ENCODE peak calls at places on chromosomes 7 and 10, in eight cellular contexts. One of them, this sample, is unnamed.

GRCh38 chr7:24428676-24429075 is 144.6 kb upstream of the PALS2 start:
- DNase-seq in lung: no peak
- DNase-seq in keratinocyte: no peak
- DNase-seq in endothelial cell of umbilical vein: no peak
- DNase-seq in right atrium auricular region: no peak
- DNase-seq in colonic mucosa: no peak
- DNase-seq in HAP-1: no peak
- DNase-seq in body of pancreas: no peak
- DNase-seq in this sample: no peak

GRCh38 chr7:67564978-67565377 is 568.3 kb downstream of the TYW1 start:
- DNase-seq in lung: no peak
- DNase-seq in keratinocyte: no peak
- DNase-seq in endothelial cell of umbilical vein: no peak
- DNase-seq in right atrium auricular region: no peak
- DNase-seq in colonic mucosa: no peak
- DNase-seq in HAP-1: no peak
- DNase-seq in body of pancreas: peak; percentile 3
- DNase-seq in this sample: no peak

GRCh38 chr10:103396789-103397087 is 312 bp downstream of the PDCD11 start:
- DNase-seq in lung: no peak
- DNase-seq in keratinocyte: no peak
- DNase-seq in endothelial cell of umbilical vein: no peak
- DNase-seq in right atrium auricular region: no peak
- DNase-seq in colonic mucosa: no peak
- DNase-seq in HAP-1: peak; percentile 13
- DNase-seq in body of pancreas: no peak
- DNase-seq in this sample: no peak

GRCh38 chr10:108848016-108848415 is 1075.3 kb downstream of the XPNPEP1 start:
- DNase-seq in lung: no peak
- DNase-seq in keratinocyte: no peak
- DNase-seq in endothelial cell of umbilical vein: no peak
- DNase-seq in right atrium auricular region: no peak
- DNase-seq in colonic mucosa: no peak
- DNase-seq in HAP-1: no peak
- DNase-seq in body of pancreas: no peak
- DNase-seq in this sample: no peak

GRCh38 chr7:132865766-132866531 is 215.9 kb downstream of the CHCHD3 start:
- DNase-seq in lung: no peak
- DNase-seq in keratinocyte: no peak
- DNase-seq in endothelial cell of umbilical vein: peak; percentile 75
- DNase-seq in right atrium auricular region: no peak
- DNase-seq in colonic mucosa: no peak
- DNase-seq in HAP-1: no peak
- DNase-seq in body of pancreas: peak; percentile 7
- DNase-seq in this sample: no peak

GRCh38 chr10:51800725-51801455 is 101.5 kb upstream of the CSTF2T start:
- DNase-seq in lung: no peak
- DNase-seq in keratinocyte: no peak
- DNase-seq in endothelial cell of umbilical vein: no peak
- DNase-seq in right atrium auricular region: no peak
- DNase-seq in colonic mucosa: no peak
- DNase-seq in HAP-1: no peak
- DNase-seq in body of pancreas: no peak
- DNase-seq in this sample: no peak

GRCh38 chr7:6231184-6231583 is 41.2 kb downstream of the CYTH3 start:
- DNase-seq in lung: no peak
- DNase-seq in keratinocyte: no peak
- DNase-seq in endothelial cell of umbilical vein: no peak
- DNase-seq in right atrium auricular region: no peak
- DNase-seq in colonic mucosa: no peak
- DNase-seq in HAP-1: no peak
- DNase-seq in body of pancreas: no peak
- DNase-seq in this sample: no peak

GRCh38 chr10:61869772-61870520 is 31.6 kb upstream of the ARID5B start:
- DNase-seq in lung: no peak
- DNase-seq in keratinocyte: no peak
- DNase-seq in endothelial cell of umbilical vein: peak; percentile 24
- DNase-seq in right atrium auricular region: no peak
- DNase-seq in colonic mucosa: no peak
- DNase-seq in HAP-1: peak; percentile 88
- DNase-seq in body of pancreas: no peak
- DNase-seq in this sample: no peak

GRCh38 chr10:3407208-3407607 is 234.6 kb upstream of the PITRM1 start:
- DNase-seq in lung: no peak
- DNase-seq in keratinocyte: no peak
- DNase-seq in endothelial cell of umbilical vein: no peak
- DNase-seq in right atrium auricular region: no peak
- DNase-seq in colonic mucosa: no peak
- DNase-seq in HAP-1: no peak
- DNase-seq in body of pancreas: no peak
- DNase-seq in this sample: no peak

GRCh38 chr10:108424656-108425055 is 1260.2 kb upstream of the SORCS1 start:
- DNase-seq in lung: no peak
- DNase-seq in keratinocyte: no peak
- DNase-seq in endothelial cell of umbilical vein: no peak
- DNase-seq in right atrium auricular region: no peak
- DNase-seq in colonic mucosa: no peak
- DNase-seq in HAP-1: no peak
- DNase-seq in body of pancreas: no peak
- DNase-seq in this sample: no peak

GRCh38 chr7:2761801-2762497 is 73.9 kb downstream of the AMZ1 start:
- DNase-seq in lung: no peak
- DNase-seq in keratinocyte: no peak
- DNase-seq in endothelial cell of umbilical vein: no peak
- DNase-seq in right atrium auricular region: no peak
- DNase-seq in colonic mucosa: no peak
- DNase-seq in HAP-1: no peak
- DNase-seq in body of pancreas: no peak
- DNase-seq in this sample: no peak

GRCh38 chr10:94205370-94205930 is 157.3 kb downstream of the NOC3L start:
- DNase-seq in lung: no peak
- DNase-seq in keratinocyte: no peak
- DNase-seq in endothelial cell of umbilical vein: no peak
- DNase-seq in right atrium auricular region: no peak
- DNase-seq in colonic mucosa: no peak
- DNase-seq in HAP-1: no peak
- DNase-seq in body of pancreas: peak; percentile 43
- DNase-seq in this sample: peak; percentile 20

GRCh38 chr7:44853391-44853790 is 5.5 kb upstream of the H2AZ2 start:
- DNase-seq in lung: no peak
- DNase-seq in keratinocyte: no peak
- DNase-seq in endothelial cell of umbilical vein: no peak
- DNase-seq in right atrium auricular region: no peak
- DNase-seq in colonic mucosa: no peak
- DNase-seq in HAP-1: no peak
- DNase-seq in body of pancreas: no peak
- DNase-seq in this sample: no peak

GRCh38 chr10:52313350-52314006 is 603 bp upstream of the DKK1 start:
- DNase-seq in lung: no peak
- DNase-seq in keratinocyte: no peak
- DNase-seq in endothelial cell of umbilical vein: peak; percentile 69
- DNase-seq in right atrium auricular region: no peak
- DNase-seq in colonic mucosa: peak; percentile 18
- DNase-seq in HAP-1: no peak
- DNase-seq in body of pancreas: peak; percentile 2
- DNase-seq in this sample: no peak

GRCh38 chr7:46630031-46630430 is 709.0 kb upstream of the IGFBP3 start:
- DNase-seq in lung: no peak
- DNase-seq in keratinocyte: no peak
- DNase-seq in endothelial cell of umbilical vein: no peak
- DNase-seq in right atrium auricular region: no peak
- DNase-seq in colonic mucosa: no peak
- DNase-seq in HAP-1: no peak
- DNase-seq in body of pancreas: no peak
- DNase-seq in this sample: peak; percentile 55

GRCh38 chr7:10721289-10721688 is 252.4 kb upstream of the PHF14 start:
- DNase-seq in lung: no peak
- DNase-seq in keratinocyte: no peak
- DNase-seq in endothelial cell of umbilical vein: no peak
- DNase-seq in right atrium auricular region: no peak
- DNase-seq in colonic mucosa: no peak
- DNase-seq in HAP-1: no peak
- DNase-seq in body of pancreas: no peak
- DNase-seq in this sample: no peak

GRCh38 chr10:131320860-131321604 is 9.5 kb upstream of the TCERG1L start:
- DNase-seq in lung: no peak
- DNase-seq in keratinocyte: no peak
- DNase-seq in endothelial cell of umbilical vein: no peak
- DNase-seq in right atrium auricular region: no peak
- DNase-seq in colonic mucosa: no peak
- DNase-seq in HAP-1: no peak
- DNase-seq in body of pancreas: no peak
- DNase-seq in this sample: no peak

GRCh38 chr7:152173372-152174070 is 148.0 kb downstream of the GALNT11 start:
- DNase-seq in lung: no peak
- DNase-seq in keratinocyte: no peak
- DNase-seq in endothelial cell of umbilical vein: no peak
- DNase-seq in right atrium auricular region: no peak
- DNase-seq in colonic mucosa: no peak
- DNase-seq in HAP-1: no peak
- DNase-seq in body of pancreas: no peak
- DNase-seq in this sample: no peak
- H3K36me3 ChIP-seq in lung: peaks cover 30% of the 10 kb centered on the region
- H3K36me3 ChIP-seq in keratinocyte: peaks cover 17% of the 10 kb centered on the region
- H3K36me3 ChIP-seq in endothelial cell of umbilical vein: peaks cover 14% of the 10 kb centered on the region
- H3K36me3 ChIP-seq in right atrium auricular region: peaks cover 63% of the 10 kb centered on the region
- H3K36me3 ChIP-seq in colonic mucosa: no peaks in the 10 kb centered on the region
- H3K36me3 ChIP-seq in HAP-1: peaks cover 40% of the 10 kb centered on the region
- H3K36me3 ChIP-seq in body of pancreas: peaks cover 28% of the 10 kb centered on the region
- H3K36me3 ChIP-seq in this sample: peaks cover 54% of the 10 kb centered on the region

GRCh38 chr10:80463868-80464267 is 9.8 kb downstream of the TSPAN14 start:
- DNase-seq in lung: no peak
- DNase-seq in keratinocyte: no peak
- DNase-seq in endothelial cell of umbilical vein: no peak
- DNase-seq in right atrium auricular region: no peak
- DNase-seq in colonic mucosa: peak; percentile 21
- DNase-seq in HAP-1: no peak
- DNase-seq in body of pancreas: no peak
- DNase-seq in this sample: no peak

GRCh38 chr10:80464557-80465466 is 10.7 kb downstream of the TSPAN14 start:
- DNase-seq in lung: no peak
- DNase-seq in keratinocyte: no peak
- DNase-seq in endothelial cell of umbilical vein: peak; percentile 78
- DNase-seq in right atrium auricular region: no peak
- DNase-seq in colonic mucosa: peak; percentile 26
- DNase-seq in HAP-1: peak; percentile 32
- DNase-seq in body of pancreas: peak; percentile 52
- DNase-seq in this sample: no peak

GRCh38 chr10:80461208-80462183 is 7.4 kb downstream of the TSPAN14 start:
- DNase-seq in lung: no peak
- DNase-seq in keratinocyte: no peak
- DNase-seq in endothelial cell of umbilical vein: no peak
- DNase-seq in right atrium auricular region: no peak
- DNase-seq in colonic mucosa: peak; percentile 32
- DNase-seq in HAP-1: no peak
- DNase-seq in body of pancreas: no peak
- DNase-seq in this sample: no peak

GRCh38 chr10:80462277-80462985 is 8.3 kb downstream of the TSPAN14 start:
- DNase-seq in lung: no peak
- DNase-seq in keratinocyte: no peak
- DNase-seq in endothelial cell of umbilical vein: peak; percentile 76
- DNase-seq in right atrium auricular region: no peak
- DNase-seq in colonic mucosa: peak; percentile 35
- DNase-seq in HAP-1: no peak
- DNase-seq in body of pancreas: no peak
- DNase-seq in this sample: no peak

DNA sequence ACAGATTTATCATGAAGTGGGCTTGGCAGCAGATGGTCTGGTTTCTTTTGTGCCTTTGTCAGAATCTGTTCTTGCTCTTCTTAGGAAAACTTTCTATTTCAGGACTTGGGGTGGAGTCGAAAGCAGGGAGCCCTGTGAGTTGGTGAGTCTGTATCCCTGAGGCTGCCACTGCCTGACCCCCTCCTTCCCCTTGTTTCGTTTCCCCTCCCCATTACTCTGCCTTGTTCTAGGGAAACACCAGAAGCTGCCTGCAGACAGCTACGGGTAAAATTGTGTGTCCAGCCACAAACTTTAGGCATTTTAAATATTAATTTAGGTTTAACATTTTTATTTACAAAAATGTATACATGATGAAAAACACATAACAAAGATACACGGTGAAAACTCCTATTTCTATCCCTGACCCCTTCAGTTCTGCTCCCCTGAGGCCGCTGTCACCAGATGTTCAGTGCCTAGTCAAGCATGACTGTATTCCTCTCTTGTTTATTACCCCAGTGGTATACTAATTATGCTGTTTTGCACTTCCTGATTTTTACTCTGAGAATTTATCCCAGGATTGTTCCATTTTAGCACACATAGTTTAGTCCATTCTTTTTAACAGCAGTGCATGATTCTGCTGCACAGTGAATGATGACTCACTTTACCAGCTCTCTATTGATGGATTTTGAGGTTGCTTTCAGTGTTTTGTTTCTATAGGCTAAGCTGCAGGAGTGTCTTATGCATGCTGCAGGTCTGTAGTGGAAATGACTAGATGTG is 9.1 kb downstream of the TSPAN14 start:
- DNase-seq in lung: no peak
- DNase-seq in keratinocyte: no peak
- DNase-seq in endothelial cell of umbilical vein: peak; percentile 68
- DNase-seq in right atrium auricular region: no peak
- DNase-seq in colonic mucosa: no peak
- DNase-seq in HAP-1: no peak
- DNase-seq in body of pancreas: no peak
- DNase-seq in this sample: peak; percentile 52
- H3K4me3 ChIP-seq in lung: no peak overlapping the region
- H3K4me3 ChIP-seq in keratinocyte: no peak overlapping the region
- H3K4me3 ChIP-seq in endothelial cell of umbilical vein: no peak overlapping the region
- H3K4me3 ChIP-seq in right atrium auricular region: no peak overlapping the region
- H3K4me3 ChIP-seq in colonic mucosa: no peak overlapping the region
- H3K4me3 ChIP-seq in HAP-1: no peak overlapping the region
- H3K4me3 ChIP-seq in body of pancreas: no peak overlapping the region
- H3K4me3 ChIP-seq in this sample: peak overlapping the region; percentile 31

DNA sequence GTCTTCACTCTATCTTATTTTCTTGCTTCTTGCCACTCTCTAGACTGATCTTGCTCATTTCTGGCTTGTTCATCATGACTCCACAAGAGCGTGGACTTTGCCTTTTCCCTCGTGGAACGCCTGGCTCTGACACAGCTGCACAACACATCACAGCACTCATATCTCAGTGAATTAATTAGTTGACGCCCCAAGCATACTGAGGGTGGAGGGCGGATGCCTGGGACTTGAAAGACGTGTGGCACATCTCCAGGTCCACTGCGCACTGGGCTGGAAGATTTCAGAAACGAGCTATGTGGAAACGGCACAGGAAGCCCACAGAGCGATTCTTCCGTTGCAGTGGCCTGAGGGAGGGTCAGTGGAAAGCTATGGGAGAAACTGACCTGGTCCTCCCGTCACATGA is 23.6 kb upstream of the PLEKHA1 start:
- DNase-seq in lung: no peak
- DNase-seq in keratinocyte: no peak
- DNase-seq in endothelial cell of umbilical vein: no peak
- DNase-seq in right atrium auricular region: no peak
- DNase-seq in colonic mucosa: no peak
- DNase-seq in HAP-1: no peak
- DNase-seq in body of pancreas: no peak
- DNase-seq in this sample: no peak
- H3K4me1 ChIP-seq in lung: peaks cover 1% of the 10 kb centered on the region
- H3K4me1 ChIP-seq in keratinocyte: no peaks in the 10 kb centered on the region
- H3K4me1 ChIP-seq in endothelial cell of umbilical vein: no peaks in the 10 kb centered on the region
- H3K4me1 ChIP-seq in right atrium auricular region: no peaks in the 10 kb centered on the region
- H3K4me1 ChIP-seq in colonic mucosa: no peaks in the 10 kb centered on the region
- H3K4me1 ChIP-seq in HAP-1: no peaks in the 10 kb centered on the region
- H3K4me1 ChIP-seq in body of pancreas: no peaks in the 10 kb centered on the region
- H3K4me1 ChIP-seq in this sample: no peaks in the 10 kb centered on the region

GRCh38 chr10:46040004-46040403 is 6.1 kb downstream of the MSMB start:
- DNase-seq in lung: no peak
- DNase-seq in keratinocyte: no peak
- DNase-seq in endothelial cell of umbilical vein: no peak
- DNase-seq in right atrium auricular region: no peak
- DNase-seq in colonic mucosa: no peak
- DNase-seq in HAP-1: no peak
- DNase-seq in body of pancreas: no peak
- DNase-seq in this sample: no peak
- H3K36me3 ChIP-seq in lung: no peaks in the 10 kb centered on the region
- H3K36me3 ChIP-seq in keratinocyte: no peaks in the 10 kb centered on the region
- H3K36me3 ChIP-seq in endothelial cell of umbilical vein: no peaks in the 10 kb centered on the region
- H3K36me3 ChIP-seq in right atrium auricular region: no peaks in the 10 kb centered on the region
- H3K36me3 ChIP-seq in colonic mucosa: no peaks in the 10 kb centered on the region
- H3K36me3 ChIP-seq in HAP-1: no peaks in the 10 kb centered on the region
- H3K36me3 ChIP-seq in body of pancreas: no peaks in the 10 kb centered on the region
- H3K36me3 ChIP-seq in this sample: no peaks in the 10 kb centered on the region

This sample was measured in BE2C.